ENCODE peak calls at places on chromosomes 7 and 10, in nine cellular contexts. U is left ventricle myocardium inferior, B is OCI-LY7, G is mesendoderm, I is mesenchymal stem cell, F is fibroblast of lung, Z is stomach, L is mammary epithelial cell, R is neural progenitor cell. P is an unnamed sample.

GRCh38 chr7:150356265-150356897 is 12.2 kb upstream of the REPIN1 start:
- DNase-seq in F (peak), L (no peak), B (peak), G (peak), I (peak), U (no peak), R (peak), Z (no peak), P (no peak)

GRCh38 chr10:4141471-4141870 is 356.5 kb upstream of the KLF6 start:
- DNase-seq in F (peak), Z (no peak), B (no peak), I (peak), U (no peak), L (peak), G (peak), R (peak), P (no peak)

GRCh38 chr7:7570584-7570983 is 3.9 kb downstream of the MIOS start:
- DNase-seq in G (no peak), L (no peak), Z (no peak), F (no peak), U (no peak), B (no peak), R (no peak), I (no peak), P (no peak)

GRCh38 chr10:33664070-33664469 is 329.6 kb upstream of the NRP1 start:
- DNase-seq in I (no peak), Z (no peak), F (no peak), R (no peak), B (no peak), L (no peak), G (no peak), U (no peak), P (no peak)

GRCh38 chr10:1133495-1134045 is 77.4 kb downstream of the WDR37 start:
- DNase-seq in G (no peak), L (no peak), F (no peak), B (no peak), R (no peak), Z (no peak), U (no peak), I (no peak), P (no peak)

GRCh38 chr10:110840923-110841428 is 30.8 kb upstream of the PDCD4 start:
- DNase-seq in I (no peak), L (no peak), U (no peak), F (no peak), B (no peak), G (no peak), Z (peak), R (no peak), P (no peak)

GRCh38 chr10:3624367-3624766 is 160.6 kb downstream of the KLF6 start:
- DNase-seq in Z (no peak), I (peak), G (peak), U (no peak), L (no peak), R (no peak), F (peak), B (peak), P (no peak)

GRCh38 chr10:67837519-67838314 is at the start of gene DNAJC12:
- DNase-seq in B (peak), I (peak), Z (no peak), G (peak), R (peak), F (peak), L (no peak), U (no peak), P (no peak)

GRCh38 chr10:51063659-51064535 is 10.4 kb upstream of the PRKG1 start:
- DNase-seq in R (peak), I (peak), G (peak), F (peak), L (peak), B (peak), Z (no peak), U (no peak), P (no peak)

GRCh38 chr10:109966961-109967738 is 40.6 kb upstream of the ADD3 start:
- DNase-seq in Z (no peak), G (peak), B (no peak), I (peak), F (peak), U (peak), L (no peak), R (no peak), P (no peak)

GRCh38 chr10:131018886-131019500 is 292.5 kb downstream of the TCERG1L start:
- DNase-seq in R (no peak), G (peak), F (no peak), Z (no peak), I (no peak), B (no peak), L (no peak), U (no peak), P (no peak)

GRCh38 chr10:48695636-48696534 is 11.2 kb downstream of the WDFY4 start:
- DNase-seq in F (no peak), B (no peak), R (no peak), Z (no peak), L (no peak), U (no peak), G (no peak), I (no peak), P (no peak)

GRCh38 chr10:79272353-79272752 is 74.9 kb upstream of the PPIF start:
- DNase-seq in Z (no peak), B (no peak), I (no peak), U (no peak), L (no peak), G (no peak), F (no peak), R (no peak), P (no peak)

GRCh38 chr7:28041508-28042314 is 138.9 kb downstream of the JAZF1 start:
- DNase-seq in R (no peak), I (peak), Z (no peak), L (peak), F (peak), U (no peak), G (no peak), B (no peak), P (no peak)

GRCh38 chr10:74825371-74826141 is 844 bp upstream of the KAT6B start:
- DNase-seq in Z (peak), I (no peak), L (no peak), F (no peak), G (no peak), B (no peak), U (peak), R (peak), P (peak)

GRCh38 chr10:99375444-99375843 is 46.3 kb downstream of the CNNM1 start:
- DNase-seq in R (no peak), B (no peak), G (no peak), I (no peak), U (no peak), L (no peak), F (no peak), Z (no peak), P (no peak)

GRCh38 chr7:72098812-72099211 is 313.3 kb downstream of the CALN1 start:
- DNase-seq in B (no peak), F (no peak), I (no peak), U (no peak), Z (no peak), G (no peak), L (no peak), R (no peak), P (no peak)

GRCh38 chr10:28986117-28986792 is 302.6 kb upstream of the LYZL1 start:
- DNase-seq in I (peak), F (peak), L (peak), R (no peak), U (no peak), G (no peak), B (no peak), Z (no peak), P (no peak)

GRCh38 chr10:28366943-28367342 is 64.1 kb upstream of the MPP7 start:
- DNase-seq in G (peak), U (no peak), F (no peak), L (no peak), Z (no peak), B (no peak), I (no peak), R (no peak), P (no peak)

GRCh38 chr10:103855424-103855823 is at the start of gene SH3PXD2A:
- DNase-seq in B (no peak), Z (no peak), R (peak), G (peak), L (no peak), F (peak), U (peak), I (peak), P (no peak)

GRCh38 chr7:591856-592628 is 72.4 kb upstream of the PDGFA start:
- DNase-seq in Z (no peak), G (no peak), F (no peak), L (no peak), I (no peak), B (no peak), U (no peak), R (no peak), P (no peak)

GRCh38 chr7:41705109-41705871 is 2.4 kb upstream of the INHBA start:
- DNase-seq in Z (peak), U (peak), F (peak), G (peak), L (peak), B (peak), I (peak), R (peak), P (peak)

GRCh38 chr10:26556756-26557640 is 118.9 kb downstream of the APBB1IP start:
- DNase-seq in Z (no peak), L (peak), G (peak), I (peak), F (peak), B (peak), U (no peak), R (peak), P (no peak)

GRCh38 chr7:18312482-18312881 is 183.1 kb upstream of the HDAC9 start:
- DNase-seq in L (no peak), Z (no peak), R (no peak), G (peak), U (no peak), I (no peak), B (no peak), F (no peak), P (no peak)

GRCh38 chr10:82914655-82915136 is 1039.7 kb downstream of the NRG3 start:
- DNase-seq in G (no peak), R (no peak), Z (no peak), I (no peak), B (no peak), U (no peak), L (no peak), F (no peak), P (no peak)

GRCh38 chr10:69071610-69072009 is 16.3 kb upstream of the SRGN start:
- DNase-seq in G (no peak), B (no peak), Z (no peak), U (no peak), L (no peak), R (no peak), F (no peak), I (no peak), P (no peak)

GRCh38 chr7:77188736-77189429 is 10.7 kb downstream of the FGL2 start:
- DNase-seq in B (no peak), R (no peak), U (no peak), I (no peak), L (no peak), F (no peak), Z (no peak), G (no peak), P (no peak)

GRCh38 chr7:30989008-30989823 is 25.5 kb downstream of the GHRHR start:
- DNase-seq in F (no peak), I (no peak), Z (no peak), B (no peak), G (no peak), L (no peak), R (no peak), U (no peak), P (no peak)

GRCh38 chr7:101516849-101517248 is 112.2 kb downstream of the MYL10 start:
- DNase-seq in L (no peak), B (no peak), Z (no peak), U (no peak), F (no peak), G (peak), R (peak), I (no peak), P (no peak)

GRCh38 chr7:150323682-150324365 is 479 bp upstream of the ACTR3C start:
- DNase-seq in F (no peak), Z (no peak), B (no peak), I (no peak), L (no peak), G (no peak), R (no peak), U (no peak), P (peak)

GRCh38 chr10:85098835-85099521 is 770.6 kb downstream of the CCSER2 start:
- DNase-seq in I (no peak), L (no peak), B (no peak), R (no peak), Z (no peak), U (no peak), F (no peak), G (no peak), P (no peak)

GRCh38 chr10:33335800-33336605 is 1.5 kb upstream of the NRP1 start:
- DNase-seq in R (peak), G (peak), I (peak), F (peak), B (no peak), Z (peak), U (peak), L (peak), P (peak)

GRCh38 chr7:51133992-51134391 is 182.6 kb downstream of the COBL start:
- DNase-seq in R (no peak), G (no peak), B (no peak), L (no peak), I (no peak), F (no peak), U (no peak), Z (no peak), P (no peak)

GRCh38 chr10:114356786-114357588 is 47.3 kb downstream of the AFAP1L2 start:
- DNase-seq in R (no peak), B (no peak), F (peak), I (peak), G (no peak), Z (no peak), L (peak), U (no peak), P (no peak)

GRCh38 chr7:47430422-47430821 is 151.5 kb downstream of the TNS3 start:
- DNase-seq in F (no peak), B (no peak), L (no peak), R (no peak), Z (no peak), U (no peak), I (no peak), G (no peak), P (no peak)

GRCh38 chr7:47427046-47427643 is 154.8 kb downstream of the TNS3 start:
- DNase-seq in U (no peak), L (no peak), F (no peak), R (no peak), Z (no peak), G (no peak), I (no peak), B (no peak), P (no peak)

GRCh38 chr7:47424523-47424922 is 157.4 kb downstream of the TNS3 start:
- DNase-seq in B (no peak), G (no peak), F (no peak), R (no peak), U (no peak), L (no peak), Z (no peak), I (no peak), P (no peak)

GRCh38 chr7:47428780-47429472 is 153.0 kb downstream of the TNS3 start:
- DNase-seq in B (no peak), I (no peak), U (no peak), L (no peak), G (no peak), R (no peak), F (no peak), Z (no peak), P (no peak)

GRCh38 chr7:47428052-47428779 is 153.7 kb downstream of the TNS3 start:
- DNase-seq in Z (no peak), G (no peak), B (no peak), U (no peak), L (no peak), R (no peak), I (no peak), F (no peak), P (no peak)
- H3K27ac ChIP-seq in Z (peak), G (no peak), B (no peak), U (no peak), L (no peak), R (no peak), I (no peak), F (no peak), P (no peak)

GRCh38 chr7:130995252-130996081 is 261.5 kb upstream of the KLF14 start:
- DNase-seq in U (no peak), F (no peak), I (no peak), L (peak), R (no peak), B (no peak), G (no peak), Z (peak), P (no peak)

GRCh38 chr7:130996205-130996840 is 262.3 kb upstream of the KLF14 start:
- DNase-seq in U (no peak), F (no peak), R (no peak), B (no peak), G (no peak), Z (peak), L (no peak), I (no peak), P (no peak)

GRCh38 chr7:130998993-130999602 is 265.1 kb upstream of the KLF14 start:
- DNase-seq in F (peak), Z (no peak), L (peak), I (peak), U (no peak), G (peak), R (no peak), B (no peak), P (no peak)

GRCh38 chr7:130994378-130995115 is 260.5 kb upstream of the KLF14 start:
- DNase-seq in F (no peak), Z (peak), B (no peak), R (no peak), U (peak), I (no peak), G (no peak), L (peak), P (peak)

GRCh38 chr7:130996841-130997231 is 262.8 kb upstream of the KLF14 start:
- DNase-seq in L (peak), F (no peak), G (no peak), U (no peak), Z (peak), R (no peak), I (peak), B (no peak), P (no peak)
- H3K27ac ChIP-seq in L (peak), F (peak), G (no peak), U (peak), Z (peak), R (no peak), I (peak), B (no peak), P (peak)

DNA sequence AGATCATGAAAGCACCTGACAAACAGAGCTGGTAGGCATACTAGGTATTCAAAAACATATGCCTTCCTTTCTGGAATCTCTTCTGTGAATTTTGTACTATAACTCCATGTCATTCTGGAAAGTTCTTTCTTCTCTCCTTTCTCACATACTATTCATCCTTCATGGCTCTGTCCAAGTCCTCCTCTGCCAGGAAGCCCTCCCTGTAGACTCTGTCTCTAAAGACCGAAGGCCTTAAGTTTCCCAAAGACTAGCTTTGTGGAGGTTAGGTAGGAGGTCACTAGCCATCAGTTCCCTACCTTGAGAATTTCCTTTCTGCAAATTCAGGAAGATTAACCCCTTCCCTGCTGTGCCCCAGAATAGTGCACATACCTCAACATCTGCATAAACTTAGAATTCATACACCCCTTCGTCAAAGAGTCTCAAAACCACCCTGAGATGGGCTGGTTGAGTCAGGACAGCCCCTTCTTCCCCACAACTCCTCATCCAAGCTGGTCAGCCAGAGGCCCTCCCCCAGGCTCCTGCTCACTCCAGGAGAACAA is 20.6 kb downstream of the SORBS1 start:
- DNase-seq in F (no peak), R (no peak), L (no peak), I (no peak), G (no peak), Z (no peak), U (no peak), B (no peak), P (no peak)
- H3K27ac ChIP-seq in F (no peak), R (no peak), L (no peak), I (no peak), G (no peak), Z (peak), U (peak), B (no peak), P (no peak)

GRCh38 chr7:94701555-94701973 is 45.6 kb upstream of the SGCE start:
- DNase-seq in U (no peak), G (peak), L (peak), I (peak), Z (no peak), B (no peak), F (peak), R (peak), P (no peak)
- H3K27ac ChIP-seq in U (no peak), G (no peak), L (peak), I (peak), Z (no peak), B (no peak), F (no peak), R (no peak), P (no peak)

P was measured in caudate nucleus.